ENCODE peak calls at places on chromosomes 13 and 19, in four cellular contexts. One of them, this sample, is unnamed.

GRCh38 chr13:114096811-114097503 is 35.5 kb downstream of the RASA3 start:
- DNase-seq in hypothalamus: no peak
- DNase-seq in T follicular helper cell: no peak
- DNase-seq in non-pigmented ciliary epithelial cell: no peak
- DNase-seq in this sample: no peak

GRCh38 chr13:96817336-96817941 is 176.8 kb downstream of the OXGR1 start:
- DNase-seq in hypothalamus: no peak
- DNase-seq in T follicular helper cell: no peak
- DNase-seq in non-pigmented ciliary epithelial cell: no peak
- DNase-seq in this sample: peak; percentile 63

GRCh38 chr13:91141619-91142061 is 205.8 kb upstream of the MIR17HG start:
- DNase-seq in hypothalamus: no peak
- DNase-seq in T follicular helper cell: no peak
- DNase-seq in non-pigmented ciliary epithelial cell: no peak
- DNase-seq in this sample: no peak

GRCh38 chr19:6736169-6736916 is 1.0 kb downstream of the GPR108 start:
- DNase-seq in hypothalamus: peak; percentile 53
- DNase-seq in T follicular helper cell: peak; percentile 50
- DNase-seq in non-pigmented ciliary epithelial cell: peak; percentile 68
- DNase-seq in this sample: peak; percentile 84

GRCh38 chr13:98613591-98613990 is 36.7 kb upstream of the STK24 start:
- DNase-seq in hypothalamus: no peak
- DNase-seq in T follicular helper cell: no peak
- DNase-seq in non-pigmented ciliary epithelial cell: no peak
- DNase-seq in this sample: no peak

GRCh38 chr13:94234766-94235165 is 244.7 kb downstream of the DCT start:
- DNase-seq in hypothalamus: no peak
- DNase-seq in T follicular helper cell: no peak
- DNase-seq in non-pigmented ciliary epithelial cell: no peak
- DNase-seq in this sample: no peak

GRCh38 chr19:32173836-32174235 is 171.6 kb upstream of the ZNF507 start:
- DNase-seq in hypothalamus: no peak
- DNase-seq in T follicular helper cell: no peak
- DNase-seq in non-pigmented ciliary epithelial cell: no peak
- DNase-seq in this sample: no peak

GRCh38 chr19:50311723-50312635 is 17.2 kb downstream of the KCNC3 start:
- DNase-seq in hypothalamus: no peak
- DNase-seq in T follicular helper cell: no peak
- DNase-seq in non-pigmented ciliary epithelial cell: no peak
- DNase-seq in this sample: no peak

GRCh38 chr19:44570984-44571684 is 41.7 kb upstream of the CEACAM20 start:
- DNase-seq in hypothalamus: peak; percentile 0
- DNase-seq in T follicular helper cell: peak; percentile 24
- DNase-seq in non-pigmented ciliary epithelial cell: no peak
- DNase-seq in this sample: peak; percentile 88

GRCh38 chr19:2561895-2562294 is 86.0 kb downstream of the GADD45B start:
- DNase-seq in hypothalamus: no peak
- DNase-seq in T follicular helper cell: peak; percentile 19
- DNase-seq in non-pigmented ciliary epithelial cell: no peak
- DNase-seq in this sample: no peak

GRCh38 chr13:97348569-97349100 is 85.3 kb upstream of the RAP2A start:
- DNase-seq in hypothalamus: no peak
- DNase-seq in T follicular helper cell: no peak
- DNase-seq in non-pigmented ciliary epithelial cell: no peak
- DNase-seq in this sample: no peak

GRCh38 chr19:46856062-46857022 is 4.5 kb upstream of the ARHGAP35 start:
- DNase-seq in hypothalamus: peak; percentile 90
- DNase-seq in T follicular helper cell: peak; percentile 89
- DNase-seq in non-pigmented ciliary epithelial cell: no peak
- DNase-seq in this sample: peak; percentile 96

GRCh38 chr13:93558637-93559036 is 332.0 kb downstream of the GPC6 start:
- DNase-seq in hypothalamus: no peak
- DNase-seq in T follicular helper cell: no peak
- DNase-seq in non-pigmented ciliary epithelial cell: no peak
- DNase-seq in this sample: no peak

GRCh38 chr19:46372901-46373572 is 26.1 kb downstream of the PPP5C start:
- DNase-seq in hypothalamus: no peak
- DNase-seq in T follicular helper cell: no peak
- DNase-seq in non-pigmented ciliary epithelial cell: no peak
- DNase-seq in this sample: peak; percentile 35

GRCh38 chr19:2977001-2977685 is at the start of gene TLE6:
- DNase-seq in hypothalamus: peak; percentile 80
- DNase-seq in T follicular helper cell: peak; percentile 90
- DNase-seq in non-pigmented ciliary epithelial cell: peak; percentile 60
- DNase-seq in this sample: peak; percentile 96

GRCh38 chr19:6677924-6678689 is 8.1 kb upstream of the TNFSF14 start:
- DNase-seq in hypothalamus: no peak
- DNase-seq in T follicular helper cell: no peak
- DNase-seq in non-pigmented ciliary epithelial cell: no peak
- DNase-seq in this sample: no peak

GRCh38 chr19:40139533-40140287 is 49.0 kb upstream of the ZNF780A start:
- DNase-seq in hypothalamus: no peak
- DNase-seq in T follicular helper cell: no peak
- DNase-seq in non-pigmented ciliary epithelial cell: no peak
- DNase-seq in this sample: peak; percentile 72

GRCh38 chr19:2550431-2551171 is 74.7 kb downstream of the GADD45B start:
- DNase-seq in hypothalamus: peak; percentile 29
- DNase-seq in T follicular helper cell: no peak
- DNase-seq in non-pigmented ciliary epithelial cell: no peak
- DNase-seq in this sample: no peak

GRCh38 chr13:83845121-83845520 is 37.2 kb downstream of the SLITRK1 start:
- DNase-seq in hypothalamus: no peak
- DNase-seq in T follicular helper cell: no peak
- DNase-seq in non-pigmented ciliary epithelial cell: no peak
- DNase-seq in this sample: no peak

GRCh38 chr13:106390360-106390759 is 145.1 kb downstream of the EFNB2 start:
- DNase-seq in hypothalamus: no peak
- DNase-seq in T follicular helper cell: no peak
- DNase-seq in non-pigmented ciliary epithelial cell: no peak
- DNase-seq in this sample: no peak

GRCh38 chr19:46492841-46493235 is 2.8 kb downstream of the PNMA8B start:
- DNase-seq in hypothalamus: no peak
- DNase-seq in T follicular helper cell: no peak
- DNase-seq in non-pigmented ciliary epithelial cell: no peak
- DNase-seq in this sample: no peak

GRCh38 chr13:92513672-92514071 is 712.9 kb upstream of the GPC6 start:
- DNase-seq in hypothalamus: no peak
- DNase-seq in T follicular helper cell: no peak
- DNase-seq in non-pigmented ciliary epithelial cell: no peak
- DNase-seq in this sample: no peak

This sample was measured in foreskin fibroblast.